ENCODE peak calls at places on chromosomes 4 and X, in six cellular contexts. I is mammary epithelial cell; M is stimulated activated CD4-positive, alpha-beta T cell treated with anti-CD3 and anti-CD28 coated beads, Interleukin-4, amount 100 ng/mL, for 48 hours; V is NCI-H2171 treated with DMSO at 0.1 percent for 48 hours; R is ELR; Y is lower lobe of right lung. C is an unnamed sample.

GRCh38 chr4:7335363-7336066 is 99.2 kb downstream of the PSAPL1 start:
- DNase-seq in I (peak), R (peak), Y (peak), M (peak), V (no peak), C (no peak)

GRCh38 chr4:15649914-15650545 is 5.1 kb downstream of the FBXL5 start:
- DNase-seq in V (peak), M (peak), R (peak), Y (no peak), I (peak), C (no peak)

GRCh38 chr4:120555058-120555457 is 367.5 kb downstream of the PRDM5 start:
- DNase-seq in I (no peak), R (no peak), M (no peak), Y (no peak), V (no peak), C (no peak)

GRCh38 chr4:35500812-35501211 is 743.5 kb downstream of the ARAP2 start:
- DNase-seq in I (peak), V (peak), R (no peak), Y (no peak), M (no peak), C (no peak)

GRCh38 chr4:1900624-1901023 is 29.4 kb downstream of the NSD2 start:
- DNase-seq in M (no peak), Y (no peak), R (no peak), V (no peak), I (no peak), C (peak)

GRCh38 chr4:30952526-30953219 is 232.5 kb downstream of the PCDH7 start:
- DNase-seq in I (no peak), V (no peak), Y (no peak), R (no peak), M (no peak), C (no peak)

GRCh38 chr4:71093745-71094144 is 100.3 kb downstream of the DCK start:
- DNase-seq in M (no peak), R (no peak), V (no peak), I (no peak), Y (no peak), C (no peak)

GRCh38 chrX:47026198-47026597 is 52.0 kb upstream of the RGN start:
- DNase-seq in R (no peak), V (no peak), I (no peak), M (no peak), Y (no peak), C (no peak)

GRCh38 chrX:51456814-51457213 is 39.6 kb downstream of the NUDT11 start:
- DNase-seq in M (no peak), Y (no peak), I (no peak), V (no peak), R (no peak), C (no peak)

GRCh38 chrX:3346436-3347329 is at the start of gene MXRA5:
- DNase-seq in Y (no peak), M (no peak), R (no peak), I (peak), V (peak), C (peak)

GRCh38 chrX:100750901-100751300 is 19.0 kb upstream of the SYTL4 start:
- DNase-seq in I (no peak), R (peak), M (no peak), Y (no peak), V (no peak), C (no peak)

GRCh38 chrX:41474726-41475100 is 27.6 kb downstream of the NYX start:
- DNase-seq in Y (no peak), I (no peak), M (no peak), R (no peak), V (no peak), C (no peak)

GRCh38 chr4:16524911-16525574 is 298.8 kb upstream of the TAPT1 start:
- DNase-seq in R (no peak), V (no peak), Y (no peak), I (no peak), M (no peak), C (no peak)

GRCh38 chr4:109016200-109016599 is 253.3 kb upstream of the ETNPPL start:
- DNase-seq in M (no peak), V (no peak), R (no peak), Y (no peak), I (no peak), C (peak)

GRCh38 chr4:92551616-92552015 is 247.8 kb downstream of the GRID2 start:
- DNase-seq in R (no peak), M (no peak), I (no peak), Y (no peak), V (no peak), C (no peak)

GRCh38 chrX:153642655-153643430 is 4.2 kb upstream of the DUSP9 start:
- DNase-seq in M (no peak), I (no peak), Y (no peak), R (no peak), V (peak), C (no peak)

GRCh38 chrX:101729986-101730385 is 70.3 kb upstream of the ARMCX2 start:
- DNase-seq in Y (no peak), V (no peak), R (no peak), M (no peak), I (no peak), C (no peak)

GRCh38 chrX:107559506-107559905 is 68.8 kb upstream of the PRPS1 start:
- DNase-seq in V (no peak), I (no peak), M (no peak), Y (no peak), R (peak), C (no peak)

GRCh38 chr4:71303850-71304249 is 35.0 kb upstream of the SLC4A4 start:
- DNase-seq in R (peak), Y (no peak), M (no peak), V (peak), I (no peak), C (no peak)